ENCODE peak calls at places on chromosomes 6 and 20, in nine cellular contexts. X is spleen, B is A673, A is astrocyte of the cerebellum, D is pancreas, M is bronchial epithelial cell, F is cardiac muscle cell, T is progenitor cell of endocrine pancreas, K is GM20000. Q is an unnamed sample.

GRCh38 chr20:11676618-11677289 is 240.9 kb upstream of the BTBD3 start:
- DNase-seq in X (no peak), B (peak), A (peak), D (peak), M (peak), F (peak), T (peak), K (peak), Q (peak)

GRCh38 chr20:58669287-58670006 is 18.4 kb downstream of the STX16 start:
- DNase-seq in X (no peak), B (no peak), A (no peak), D (no peak), M (no peak), F (no peak), T (no peak), K (peak), Q (peak)

GRCh38 chr20:14303106-14303505 is 34.3 kb downstream of the FLRT3 start:
- DNase-seq in X (no peak), B (no peak), A (no peak), D (no peak), M (no peak), F (no peak), T (no peak), K (no peak), Q (no peak)

GRCh38 chr20:59125332-59125731 is 38.3 kb upstream of the ZNF831 start:
- DNase-seq in X (no peak), B (no peak), A (no peak), D (no peak), M (no peak), F (no peak), T (no peak), K (no peak), Q (no peak)

GRCh38 chr20:62628691-62629090 is 13.6 kb upstream of the SLCO4A1 start:
- DNase-seq in X (no peak), B (peak), A (no peak), D (no peak), M (peak), F (no peak), T (no peak), K (no peak), Q (no peak)

GRCh38 chr6:21993841-21994240 is 303.0 kb downstream of the PRL start:
- DNase-seq in X (no peak), B (no peak), A (no peak), D (no peak), M (no peak), F (no peak), T (no peak), K (no peak), Q (no peak)

GRCh38 chr20:53750827-53751393 is 157.3 kb upstream of the ZNF217 start:
- DNase-seq in X (no peak), B (peak), A (peak), D (no peak), M (no peak), F (peak), T (no peak), K (no peak), Q (no peak)

GRCh38 chr20:61442075-61442670 is 190.1 kb downstream of the CDH4 start:
- DNase-seq in X (no peak), B (no peak), A (no peak), D (no peak), M (no peak), F (no peak), T (no peak), K (no peak), Q (no peak)

GRCh38 chr6:15504040-15504491 is 158.8 kb downstream of the DTNBP1 start:
- DNase-seq in X (peak), B (peak), A (no peak), D (no peak), M (no peak), F (peak), T (no peak), K (no peak), Q (no peak)

GRCh38 chr6:37251211-37251610 is 6.4 kb upstream of the TBC1D22B start:
- DNase-seq in X (no peak), B (no peak), A (no peak), D (no peak), M (peak), F (peak), T (no peak), K (no peak), Q (no peak)

GRCh38 chr6:157335829-157336228 is 12.5 kb upstream of the TMEM242 start:
- DNase-seq in X (peak), B (no peak), A (no peak), D (no peak), M (no peak), F (no peak), T (no peak), K (no peak), Q (no peak)

GRCh38 chr6:155327326-155328073 is 13.2 kb upstream of the TFB1M start:
- DNase-seq in X (no peak), B (peak), A (peak), D (peak), M (peak), F (peak), T (peak), K (no peak), Q (peak)

GRCh38 chr6:33117826-33118277 is 42.1 kb downstream of the HLA-DPB1 start:
- DNase-seq in X (no peak), B (no peak), A (no peak), D (no peak), M (no peak), F (no peak), T (no peak), K (no peak), Q (no peak)

GRCh38 chr6:34934516-34934915 is 45.5 kb downstream of the ANKS1A start:
- DNase-seq in X (no peak), B (no peak), A (peak), D (peak), M (peak), F (peak), T (no peak), K (no peak), Q (no peak)

GRCh38 chr20:50015636-50015992 is 32.8 kb downstream of the SNAI1 start:
- DNase-seq in X (no peak), B (no peak), A (no peak), D (no peak), M (no peak), F (no peak), T (no peak), K (no peak), Q (no peak)

GRCh38 chr6:112308476-112308875 is 38.7 kb upstream of the RFPL4B start:
- DNase-seq in X (no peak), B (no peak), A (no peak), D (no peak), M (no peak), F (peak), T (no peak), K (no peak), Q (no peak)

GRCh38 chr6:24680582-24680981 is 13.7 kb downstream of the ACOT13 start:
- DNase-seq in X (no peak), B (no peak), A (no peak), D (no peak), M (peak), F (no peak), T (no peak), K (no peak), Q (no peak)

GRCh38 chr6:15876406-15876805 is 213.6 kb upstream of the DTNBP1 start:
- DNase-seq in X (no peak), B (no peak), A (no peak), D (no peak), M (peak), F (peak), T (no peak), K (peak), Q (peak)

GRCh38 chr20:35901678-35902544 is 52.4 kb downstream of the SCAND1 start:
- DNase-seq in X (no peak), B (peak), A (peak), D (no peak), M (peak), F (peak), T (no peak), K (no peak), Q (no peak)

GRCh38 chr6:36805107-36805797 is 34.0 kb downstream of the CPNE5 start:
- DNase-seq in X (no peak), B (no peak), A (no peak), D (no peak), M (no peak), F (no peak), T (no peak), K (no peak), Q (no peak)

GRCh38 chr6:130959938-130960337 is 103.1 kb downstream of the EPB41L2 start:
- DNase-seq in X (no peak), B (no peak), A (no peak), D (no peak), M (no peak), F (no peak), T (no peak), K (no peak), Q (no peak)

GRCh38 chr6:147506704-147507114 is 1.8 kb upstream of the SAMD5 start:
- DNase-seq in X (peak), B (peak), A (no peak), D (peak), M (peak), F (peak), T (peak), K (peak), Q (peak)

GRCh38 chr6:36598326-36598725 is 4.2 kb downstream of the SRSF3 start:
- DNase-seq in X (no peak), B (no peak), A (no peak), D (no peak), M (no peak), F (no peak), T (no peak), K (no peak), Q (no peak)

GRCh38 chr6:61751986-61752385 is 534.0 kb downstream of the KHDRBS2 start:
- DNase-seq in X (no peak), B (no peak), A (no peak), D (no peak), M (no peak), F (no peak), T (no peak), K (no peak), Q (no peak)

DNA sequence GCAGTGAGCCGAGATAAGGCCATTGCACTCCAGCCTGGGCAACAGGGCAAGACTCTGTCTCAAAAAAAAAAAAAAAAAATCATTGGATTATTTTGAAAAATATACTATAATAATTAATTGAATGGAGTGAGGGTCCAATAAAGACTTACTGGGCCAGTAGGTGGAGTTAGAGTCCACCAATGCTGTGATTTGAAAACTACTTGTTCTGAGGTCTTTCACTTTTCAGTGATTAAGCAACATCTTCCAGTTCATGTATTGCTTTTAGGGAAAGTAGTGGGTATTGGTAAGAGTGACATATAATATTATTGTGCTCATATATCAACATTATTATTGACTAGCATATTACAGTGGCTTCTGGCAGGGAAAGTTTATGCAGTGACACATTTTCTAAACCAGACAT is 530.3 kb downstream of the KHDRBS2 start:
- DNase-seq in X (no peak), B (no peak), A (no peak), D (no peak), M (no peak), F (no peak), T (no peak), K (no peak), Q (no peak)
- TF ChIP-seq CTCF in X (no peak), B (no peak), A (no peak), D (no peak), M (no peak), F (no peak), T (no peak), K (no peak), Q (no peak)

DNA sequence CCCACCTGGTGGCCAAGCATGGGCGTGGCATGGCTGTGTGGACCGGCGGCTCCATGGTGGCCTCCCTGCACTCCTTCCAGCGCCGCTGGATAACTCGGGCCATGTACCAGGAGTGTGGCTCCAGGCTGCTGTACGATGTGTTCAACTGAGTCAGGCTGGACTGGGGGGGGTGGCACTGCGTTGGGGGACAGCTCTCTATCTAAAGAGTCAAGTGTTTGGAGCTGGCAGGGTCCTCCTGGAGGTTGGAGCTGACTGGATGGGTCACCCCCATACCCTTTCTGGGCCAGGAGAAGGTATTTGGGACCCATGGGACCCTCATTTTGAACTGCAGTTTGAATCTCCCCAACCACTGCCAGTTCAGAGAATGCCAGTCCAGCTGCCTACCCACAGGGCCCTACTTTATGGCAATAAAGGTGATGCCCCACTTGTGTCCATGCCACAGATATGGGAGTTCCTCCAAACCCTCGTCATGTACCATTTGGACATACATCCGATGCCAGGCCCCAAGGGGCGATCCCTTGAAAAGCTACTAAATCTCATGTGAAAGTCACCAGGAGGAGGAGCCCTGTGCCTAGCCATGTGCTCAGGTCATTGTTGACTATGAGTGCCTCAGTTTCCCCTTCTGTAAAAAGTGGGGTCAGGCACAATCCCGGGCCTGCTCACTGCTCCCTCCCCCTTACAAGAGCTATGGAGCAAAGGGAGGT is 1.5 kb downstream of the ACTL10 start:
- DNase-seq in X (peak), B (no peak), A (no peak), D (peak), M (no peak), F (no peak), T (peak), K (peak), Q (peak)
- TF ChIP-seq CTCF in X (peak), B (peak), A (no peak), D (peak), M (no peak), F (peak), T (no peak), K (peak), Q (peak)

GRCh38 chr6:98839788-98840361 is 5.5 kb downstream of the POU3F2 start:
- DNase-seq in X (no peak), B (peak), A (peak), D (no peak), M (peak), F (peak), T (no peak), K (no peak), Q (no peak)
- TF ChIP-seq CTCF in X (no peak), B (peak), A (peak), D (no peak), M (peak), F (peak), T (peak), K (no peak), Q (peak)

GRCh38 chr6:7424967-7425807 is 35.6 kb downstream of the RIOK1 start:
- DNase-seq in X (no peak), B (peak), A (no peak), D (peak), M (peak), F (peak), T (no peak), K (no peak), Q (no peak)
- TF ChIP-seq CTCF in X (peak), B (peak), A (peak), D (peak), M (peak), F (peak), T (peak), K (no peak), Q (no peak)

GRCh38 chr6:134730013-134730412 is 219.9 kb downstream of the ALDH8A1 start:
- DNase-seq in X (no peak), B (no peak), A (no peak), D (no peak), M (no peak), F (no peak), T (no peak), K (no peak), Q (no peak)
- TF ChIP-seq CTCF in X (no peak), B (no peak), A (no peak), D (no peak), M (no peak), F (no peak), T (no peak), K (no peak), Q (no peak)

GRCh38 chr6:127547909-127548649 is 28.9 kb upstream of the C6orf58 start:
- DNase-seq in X (no peak), B (peak), A (no peak), D (no peak), M (peak), F (peak), T (no peak), K (no peak), Q (no peak)
- TF ChIP-seq CTCF in X (no peak), B (peak), A (no peak), D (no peak), M (no peak), F (peak), T (no peak), K (no peak), Q (no peak)

GRCh38 chr6:135257641-135258405 is 76.7 kb downstream of the MYB start:
- DNase-seq in X (no peak), B (peak), A (no peak), D (no peak), M (no peak), F (no peak), T (no peak), K (no peak), Q (no peak)
- TF ChIP-seq CTCF in X (no peak), B (peak), A (no peak), D (no peak), M (no peak), F (no peak), T (no peak), K (no peak), Q (peak)

DNA sequence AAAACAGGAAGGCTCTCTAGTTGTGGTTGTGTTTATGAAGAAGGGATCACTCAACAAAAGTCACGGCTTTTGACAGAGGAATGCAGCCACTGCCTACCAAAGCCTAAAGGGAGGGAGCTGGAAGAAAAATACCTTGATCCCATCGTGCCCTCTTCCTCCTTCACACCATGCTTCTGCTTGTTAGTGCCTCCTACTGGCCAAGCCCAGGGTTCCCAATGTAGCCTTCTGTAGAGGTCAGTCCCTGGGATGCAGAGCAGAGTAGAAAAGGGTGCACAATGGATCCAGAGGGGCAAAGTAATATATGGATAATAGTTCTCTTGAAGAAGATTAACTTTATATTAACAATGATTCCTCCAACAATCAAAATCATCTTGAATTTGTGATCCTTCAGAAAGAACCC is 293.5 kb upstream of the FERMT1 start:
- DNase-seq in X (no peak), B (no peak), A (no peak), D (no peak), M (no peak), F (no peak), T (no peak), K (no peak), Q (no peak)
- TF ChIP-seq CTCF in X (no peak), B (peak), A (no peak), D (no peak), M (no peak), F (no peak), T (no peak), K (no peak), Q (no peak)

DNA sequence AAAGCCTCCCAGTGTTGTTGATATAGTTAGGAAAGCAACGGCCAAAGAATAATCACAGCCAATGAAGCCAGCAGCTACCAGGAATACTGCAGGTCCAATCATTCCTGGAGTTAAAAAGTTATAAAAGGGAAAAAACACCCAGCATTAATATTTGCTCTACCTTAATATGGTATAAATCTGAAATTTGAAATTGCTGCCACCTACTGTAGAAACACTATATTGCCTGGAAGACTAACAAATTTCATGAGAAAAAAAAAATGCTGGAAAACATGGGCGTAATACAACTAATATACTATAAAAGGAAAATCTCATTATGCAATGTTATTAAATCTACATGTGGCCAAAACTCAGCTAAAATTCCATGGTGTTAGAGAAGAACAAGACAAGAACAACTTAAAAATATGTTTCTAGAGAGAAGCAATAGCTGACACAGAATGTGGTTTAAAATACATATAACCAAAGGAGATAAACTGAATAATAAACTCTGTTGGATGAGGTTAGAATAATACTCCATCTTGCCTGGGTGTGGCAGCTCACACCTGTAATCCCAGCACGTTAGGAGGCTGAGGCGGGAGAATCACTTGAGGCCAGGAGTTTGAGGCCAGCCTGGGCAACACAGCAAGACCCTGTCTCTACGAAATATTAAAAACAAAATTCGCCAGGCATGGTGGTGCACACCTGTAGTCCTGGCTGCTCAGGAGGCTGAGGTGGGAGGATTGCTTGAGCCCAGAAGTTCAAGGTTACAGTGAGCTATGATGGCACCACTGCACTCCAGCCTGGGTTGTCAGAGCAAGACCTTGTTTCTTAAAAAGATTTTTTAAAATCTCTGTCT is 43.1 kb downstream of the SLC17A5 start:
- DNase-seq in X (no peak), B (peak), A (peak), D (no peak), M (peak), F (peak), T (no peak), K (peak), Q (peak)
- TF ChIP-seq CTCF in X (peak), B (peak), A (peak), D (peak), M (peak), F (peak), T (peak), K (peak), Q (peak)

DNA sequence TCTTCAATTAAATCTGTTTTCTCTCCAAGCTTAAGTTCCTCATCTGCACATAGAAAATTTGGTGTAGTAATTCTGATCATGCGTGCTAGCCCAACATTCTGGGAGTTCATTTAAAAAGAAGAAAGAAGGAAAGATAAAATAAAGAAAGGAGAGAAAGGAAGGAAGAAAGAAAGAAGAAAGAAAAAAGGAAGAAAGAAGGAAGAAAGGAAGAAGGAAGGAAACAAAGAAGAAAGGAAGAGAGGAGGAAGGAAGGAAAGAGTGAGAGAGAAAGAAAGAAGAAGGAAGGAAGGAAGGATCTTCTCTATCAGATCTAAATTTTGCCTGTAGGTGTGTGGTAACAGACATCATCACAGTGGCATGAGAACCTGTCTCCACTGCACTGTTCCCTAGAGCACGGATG is 16.2 kb downstream of the SLPI start:
- DNase-seq in X (no peak), B (no peak), A (no peak), D (no peak), M (no peak), F (no peak), T (no peak), K (no peak), Q (no peak)
- TF ChIP-seq CTCF in X (no peak), B (no peak), A (no peak), D (no peak), M (no peak), F (no peak), T (no peak), K (no peak), Q (no peak)

Q was measured in GM10248.